ENCODE peak calls at places on chromosomes 16 and 17, in ten cellular contexts. One of them, this sample, is unnamed.

GRCh38 chr17:28746611-28747045 is 2.8 kb downstream of the TRAF4 start:
- DNase-seq in stimulated activated CD4-positive, alpha-beta T cell treated with anti-CD3 and anti-CD28 coated beads, Interleukin-4, amount 100 ng/mL, for 48 hours: no peak
- DNase-seq in T follicular helper cell: no peak
- DNase-seq in cardiac fibroblast: no peak
- DNase-seq in memory B cell: no peak
- DNase-seq in AG10803: no peak
- DNase-seq in H54: no peak
- DNase-seq in NCI-H460: no peak
- DNase-seq in GM23338: peak
- DNase-seq in stimulated activated naive B cell treated with anti-CD40 and anti-IgM and Interleukin-4, amounts not matched to agents 10 μg/mL and 1 μg/mL and 100 μg/mL, for 72 hours: no peak
- DNase-seq in this sample: no peak

GRCh38 chr17:7260601-7261376 is 1.5 kb downstream of the CLDN7 start:
- DNase-seq in stimulated activated CD4-positive, alpha-beta T cell treated with anti-CD3 and anti-CD28 coated beads, Interleukin-4, amount 100 ng/mL, for 48 hours: no peak
- DNase-seq in T follicular helper cell: no peak
- DNase-seq in cardiac fibroblast: no peak
- DNase-seq in memory B cell: no peak
- DNase-seq in AG10803: no peak
- DNase-seq in H54: no peak
- DNase-seq in NCI-H460: no peak
- DNase-seq in GM23338: peak
- DNase-seq in stimulated activated naive B cell treated with anti-CD40 and anti-IgM and Interleukin-4, amounts not matched to agents 10 μg/mL and 1 μg/mL and 100 μg/mL, for 72 hours: no peak
- DNase-seq in this sample: no peak

GRCh38 chr16:12517310-12517694 is 286.4 kb downstream of the CPPED1 start:
- DNase-seq in stimulated activated CD4-positive, alpha-beta T cell treated with anti-CD3 and anti-CD28 coated beads, Interleukin-4, amount 100 ng/mL, for 48 hours: no peak
- DNase-seq in T follicular helper cell: no peak
- DNase-seq in cardiac fibroblast: no peak
- DNase-seq in memory B cell: no peak
- DNase-seq in AG10803: no peak
- DNase-seq in H54: no peak
- DNase-seq in NCI-H460: no peak
- DNase-seq in GM23338: no peak
- DNase-seq in stimulated activated naive B cell treated with anti-CD40 and anti-IgM and Interleukin-4, amounts not matched to agents 10 μg/mL and 1 μg/mL and 100 μg/mL, for 72 hours: no peak
- DNase-seq in this sample: no peak

GRCh38 chr17:63774141-63774981 is at the start of gene DDX42:
- DNase-seq in stimulated activated CD4-positive, alpha-beta T cell treated with anti-CD3 and anti-CD28 coated beads, Interleukin-4, amount 100 ng/mL, for 48 hours: peak
- DNase-seq in T follicular helper cell: peak
- DNase-seq in cardiac fibroblast: peak
- DNase-seq in memory B cell: no peak
- DNase-seq in AG10803: peak
- DNase-seq in H54: peak
- DNase-seq in NCI-H460: peak
- DNase-seq in GM23338: peak
- DNase-seq in stimulated activated naive B cell treated with anti-CD40 and anti-IgM and Interleukin-4, amounts not matched to agents 10 μg/mL and 1 μg/mL and 100 μg/mL, for 72 hours: no peak
- DNase-seq in this sample: peak

GRCh38 chr17:36510636-36511035 is 24.0 kb downstream of the MYO19 start:
- DNase-seq in stimulated activated CD4-positive, alpha-beta T cell treated with anti-CD3 and anti-CD28 coated beads, Interleukin-4, amount 100 ng/mL, for 48 hours: no peak
- DNase-seq in T follicular helper cell: no peak
- DNase-seq in cardiac fibroblast: no peak
- DNase-seq in memory B cell: no peak
- DNase-seq in AG10803: no peak
- DNase-seq in H54: no peak
- DNase-seq in NCI-H460: no peak
- DNase-seq in GM23338: no peak
- DNase-seq in stimulated activated naive B cell treated with anti-CD40 and anti-IgM and Interleukin-4, amounts not matched to agents 10 μg/mL and 1 μg/mL and 100 μg/mL, for 72 hours: no peak
- DNase-seq in this sample: no peak

GRCh38 chr17:19533036-19533717 is 477 bp upstream of the SLC47A1 start:
- DNase-seq in stimulated activated CD4-positive, alpha-beta T cell treated with anti-CD3 and anti-CD28 coated beads, Interleukin-4, amount 100 ng/mL, for 48 hours: no peak
- DNase-seq in T follicular helper cell: no peak
- DNase-seq in cardiac fibroblast: no peak
- DNase-seq in memory B cell: no peak
- DNase-seq in AG10803: no peak
- DNase-seq in H54: no peak
- DNase-seq in NCI-H460: no peak
- DNase-seq in GM23338: no peak
- DNase-seq in stimulated activated naive B cell treated with anti-CD40 and anti-IgM and Interleukin-4, amounts not matched to agents 10 μg/mL and 1 μg/mL and 100 μg/mL, for 72 hours: no peak
- DNase-seq in this sample: no peak

GRCh38 chr16:66517586-66518263 is 32.2 kb downstream of the TK2 start:
- DNase-seq in stimulated activated CD4-positive, alpha-beta T cell treated with anti-CD3 and anti-CD28 coated beads, Interleukin-4, amount 100 ng/mL, for 48 hours: no peak
- DNase-seq in T follicular helper cell: no peak
- DNase-seq in cardiac fibroblast: no peak
- DNase-seq in memory B cell: no peak
- DNase-seq in AG10803: no peak
- DNase-seq in H54: no peak
- DNase-seq in NCI-H460: peak
- DNase-seq in GM23338: no peak
- DNase-seq in stimulated activated naive B cell treated with anti-CD40 and anti-IgM and Interleukin-4, amounts not matched to agents 10 μg/mL and 1 μg/mL and 100 μg/mL, for 72 hours: no peak
- DNase-seq in this sample: peak

GRCh38 chr17:29659155-29659554 is 36.4 kb upstream of the CORO6 start:
- DNase-seq in stimulated activated CD4-positive, alpha-beta T cell treated with anti-CD3 and anti-CD28 coated beads, Interleukin-4, amount 100 ng/mL, for 48 hours: no peak
- DNase-seq in T follicular helper cell: no peak
- DNase-seq in cardiac fibroblast: no peak
- DNase-seq in memory B cell: no peak
- DNase-seq in AG10803: no peak
- DNase-seq in H54: no peak
- DNase-seq in NCI-H460: no peak
- DNase-seq in GM23338: no peak
- DNase-seq in stimulated activated naive B cell treated with anti-CD40 and anti-IgM and Interleukin-4, amounts not matched to agents 10 μg/mL and 1 μg/mL and 100 μg/mL, for 72 hours: no peak
- DNase-seq in this sample: no peak

GRCh38 chr17:4142107-4142900 is 526 bp downstream of the ZZEF1 start:
- DNase-seq in stimulated activated CD4-positive, alpha-beta T cell treated with anti-CD3 and anti-CD28 coated beads, Interleukin-4, amount 100 ng/mL, for 48 hours: peak
- DNase-seq in T follicular helper cell: peak
- DNase-seq in cardiac fibroblast: peak
- DNase-seq in memory B cell: no peak
- DNase-seq in AG10803: peak
- DNase-seq in H54: peak
- DNase-seq in NCI-H460: no peak
- DNase-seq in GM23338: peak
- DNase-seq in stimulated activated naive B cell treated with anti-CD40 and anti-IgM and Interleukin-4, amounts not matched to agents 10 μg/mL and 1 μg/mL and 100 μg/mL, for 72 hours: no peak
- DNase-seq in this sample: no peak

GRCh38 chr17:65560628-65561371 is 648 bp downstream of the AXIN2 start:
- DNase-seq in stimulated activated CD4-positive, alpha-beta T cell treated with anti-CD3 and anti-CD28 coated beads, Interleukin-4, amount 100 ng/mL, for 48 hours: peak
- DNase-seq in T follicular helper cell: peak
- DNase-seq in cardiac fibroblast: peak
- DNase-seq in memory B cell: peak
- DNase-seq in AG10803: peak
- DNase-seq in H54: peak
- DNase-seq in NCI-H460: peak
- DNase-seq in GM23338: peak
- DNase-seq in stimulated activated naive B cell treated with anti-CD40 and anti-IgM and Interleukin-4, amounts not matched to agents 10 μg/mL and 1 μg/mL and 100 μg/mL, for 72 hours: no peak
- DNase-seq in this sample: peak

GRCh38 chr17:40485851-40486512 is 15.4 kb downstream of the TNS4 start:
- DNase-seq in stimulated activated CD4-positive, alpha-beta T cell treated with anti-CD3 and anti-CD28 coated beads, Interleukin-4, amount 100 ng/mL, for 48 hours: no peak
- DNase-seq in T follicular helper cell: peak
- DNase-seq in cardiac fibroblast: peak
- DNase-seq in memory B cell: no peak
- DNase-seq in AG10803: peak
- DNase-seq in H54: peak
- DNase-seq in NCI-H460: peak
- DNase-seq in GM23338: no peak
- DNase-seq in stimulated activated naive B cell treated with anti-CD40 and anti-IgM and Interleukin-4, amounts not matched to agents 10 μg/mL and 1 μg/mL and 100 μg/mL, for 72 hours: no peak
- DNase-seq in this sample: peak

GRCh38 chr16:87540072-87540976 is 47.5 kb upstream of the ZCCHC14 start:
- DNase-seq in stimulated activated CD4-positive, alpha-beta T cell treated with anti-CD3 and anti-CD28 coated beads, Interleukin-4, amount 100 ng/mL, for 48 hours: no peak
- DNase-seq in T follicular helper cell: no peak
- DNase-seq in cardiac fibroblast: no peak
- DNase-seq in memory B cell: no peak
- DNase-seq in AG10803: no peak
- DNase-seq in H54: no peak
- DNase-seq in NCI-H460: no peak
- DNase-seq in GM23338: no peak
- DNase-seq in stimulated activated naive B cell treated with anti-CD40 and anti-IgM and Interleukin-4, amounts not matched to agents 10 μg/mL and 1 μg/mL and 100 μg/mL, for 72 hours: no peak
- DNase-seq in this sample: peak

GRCh38 chr17:269616-270514 is 82.7 kb downstream of the RPH3AL start:
- DNase-seq in stimulated activated CD4-positive, alpha-beta T cell treated with anti-CD3 and anti-CD28 coated beads, Interleukin-4, amount 100 ng/mL, for 48 hours: no peak
- DNase-seq in T follicular helper cell: no peak
- DNase-seq in cardiac fibroblast: no peak
- DNase-seq in memory B cell: no peak
- DNase-seq in AG10803: no peak
- DNase-seq in H54: no peak
- DNase-seq in NCI-H460: no peak
- DNase-seq in GM23338: no peak
- DNase-seq in stimulated activated naive B cell treated with anti-CD40 and anti-IgM and Interleukin-4, amounts not matched to agents 10 μg/mL and 1 μg/mL and 100 μg/mL, for 72 hours: no peak
- DNase-seq in this sample: no peak

GRCh38 chr16:9072806-9073341 is 18.6 kb upstream of the HAPSTR1 start:
- DNase-seq in stimulated activated CD4-positive, alpha-beta T cell treated with anti-CD3 and anti-CD28 coated beads, Interleukin-4, amount 100 ng/mL, for 48 hours: no peak
- DNase-seq in T follicular helper cell: no peak
- DNase-seq in cardiac fibroblast: peak
- DNase-seq in memory B cell: no peak
- DNase-seq in AG10803: peak
- DNase-seq in H54: no peak
- DNase-seq in NCI-H460: no peak
- DNase-seq in GM23338: no peak
- DNase-seq in stimulated activated naive B cell treated with anti-CD40 and anti-IgM and Interleukin-4, amounts not matched to agents 10 μg/mL and 1 μg/mL and 100 μg/mL, for 72 hours: no peak
- DNase-seq in this sample: peak

GRCh38 chr16:23280483-23280967 is 21.6 kb upstream of the SCNN1B start:
- DNase-seq in stimulated activated CD4-positive, alpha-beta T cell treated with anti-CD3 and anti-CD28 coated beads, Interleukin-4, amount 100 ng/mL, for 48 hours: no peak
- DNase-seq in T follicular helper cell: no peak
- DNase-seq in cardiac fibroblast: no peak
- DNase-seq in memory B cell: no peak
- DNase-seq in AG10803: no peak
- DNase-seq in H54: no peak
- DNase-seq in NCI-H460: no peak
- DNase-seq in GM23338: no peak
- DNase-seq in stimulated activated naive B cell treated with anti-CD40 and anti-IgM and Interleukin-4, amounts not matched to agents 10 μg/mL and 1 μg/mL and 100 μg/mL, for 72 hours: no peak
- DNase-seq in this sample: peak

GRCh38 chr16:11273721-11274324 is 394 bp upstream of the PRM3 start:
- DNase-seq in stimulated activated CD4-positive, alpha-beta T cell treated with anti-CD3 and anti-CD28 coated beads, Interleukin-4, amount 100 ng/mL, for 48 hours: no peak
- DNase-seq in T follicular helper cell: no peak
- DNase-seq in cardiac fibroblast: no peak
- DNase-seq in memory B cell: no peak
- DNase-seq in AG10803: no peak
- DNase-seq in H54: no peak
- DNase-seq in NCI-H460: no peak
- DNase-seq in GM23338: no peak
- DNase-seq in stimulated activated naive B cell treated with anti-CD40 and anti-IgM and Interleukin-4, amounts not matched to agents 10 μg/mL and 1 μg/mL and 100 μg/mL, for 72 hours: no peak
- DNase-seq in this sample: no peak

GRCh38 chr17:58487589-58488427 is at the start of gene HSF5:
- DNase-seq in stimulated activated CD4-positive, alpha-beta T cell treated with anti-CD3 and anti-CD28 coated beads, Interleukin-4, amount 100 ng/mL, for 48 hours: peak
- DNase-seq in T follicular helper cell: peak
- DNase-seq in cardiac fibroblast: peak
- DNase-seq in memory B cell: peak
- DNase-seq in AG10803: no peak
- DNase-seq in H54: no peak
- DNase-seq in NCI-H460: no peak
- DNase-seq in GM23338: peak
- DNase-seq in stimulated activated naive B cell treated with anti-CD40 and anti-IgM and Interleukin-4, amounts not matched to agents 10 μg/mL and 1 μg/mL and 100 μg/mL, for 72 hours: peak
- DNase-seq in this sample: no peak

GRCh38 chr17:67128700-67129099 is 84.3 kb downstream of the CACNG1 start:
- DNase-seq in stimulated activated CD4-positive, alpha-beta T cell treated with anti-CD3 and anti-CD28 coated beads, Interleukin-4, amount 100 ng/mL, for 48 hours: no peak
- DNase-seq in T follicular helper cell: no peak
- DNase-seq in cardiac fibroblast: no peak
- DNase-seq in memory B cell: no peak
- DNase-seq in AG10803: no peak
- DNase-seq in H54: no peak
- DNase-seq in NCI-H460: no peak
- DNase-seq in GM23338: no peak
- DNase-seq in stimulated activated naive B cell treated with anti-CD40 and anti-IgM and Interleukin-4, amounts not matched to agents 10 μg/mL and 1 μg/mL and 100 μg/mL, for 72 hours: no peak
- DNase-seq in this sample: no peak

GRCh38 chr16:80277182-80277581 is 263.6 kb upstream of the DYNLRB2 start:
- DNase-seq in stimulated activated CD4-positive, alpha-beta T cell treated with anti-CD3 and anti-CD28 coated beads, Interleukin-4, amount 100 ng/mL, for 48 hours: no peak
- DNase-seq in T follicular helper cell: no peak
- DNase-seq in cardiac fibroblast: no peak
- DNase-seq in memory B cell: no peak
- DNase-seq in AG10803: no peak
- DNase-seq in H54: no peak
- DNase-seq in NCI-H460: no peak
- DNase-seq in GM23338: peak
- DNase-seq in stimulated activated naive B cell treated with anti-CD40 and anti-IgM and Interleukin-4, amounts not matched to agents 10 μg/mL and 1 μg/mL and 100 μg/mL, for 72 hours: no peak
- DNase-seq in this sample: no peak

GRCh38 chr17:57986841-57987581 is 1.0 kb downstream of the VEZF1 start:
- DNase-seq in stimulated activated CD4-positive, alpha-beta T cell treated with anti-CD3 and anti-CD28 coated beads, Interleukin-4, amount 100 ng/mL, for 48 hours: no peak
- DNase-seq in T follicular helper cell: peak
- DNase-seq in cardiac fibroblast: peak
- DNase-seq in memory B cell: no peak
- DNase-seq in AG10803: peak
- DNase-seq in H54: no peak
- DNase-seq in NCI-H460: no peak
- DNase-seq in GM23338: peak
- DNase-seq in stimulated activated naive B cell treated with anti-CD40 and anti-IgM and Interleukin-4, amounts not matched to agents 10 μg/mL and 1 μg/mL and 100 μg/mL, for 72 hours: no peak
- DNase-seq in this sample: peak

GRCh38 chr17:79931517-79932309 is 92.5 kb upstream of the CBX4 start:
- DNase-seq in stimulated activated CD4-positive, alpha-beta T cell treated with anti-CD3 and anti-CD28 coated beads, Interleukin-4, amount 100 ng/mL, for 48 hours: no peak
- DNase-seq in T follicular helper cell: no peak
- DNase-seq in cardiac fibroblast: peak
- DNase-seq in memory B cell: no peak
- DNase-seq in AG10803: no peak
- DNase-seq in H54: peak
- DNase-seq in NCI-H460: no peak
- DNase-seq in GM23338: no peak
- DNase-seq in stimulated activated naive B cell treated with anti-CD40 and anti-IgM and Interleukin-4, amounts not matched to agents 10 μg/mL and 1 μg/mL and 100 μg/mL, for 72 hours: peak
- DNase-seq in this sample: no peak

GRCh38 chr17:55601874-55602364 is 90.7 kb upstream of the SMIM36 start:
- DNase-seq in stimulated activated CD4-positive, alpha-beta T cell treated with anti-CD3 and anti-CD28 coated beads, Interleukin-4, amount 100 ng/mL, for 48 hours: no peak
- DNase-seq in T follicular helper cell: no peak
- DNase-seq in cardiac fibroblast: peak
- DNase-seq in memory B cell: no peak
- DNase-seq in AG10803: peak
- DNase-seq in H54: peak
- DNase-seq in NCI-H460: peak
- DNase-seq in GM23338: peak
- DNase-seq in stimulated activated naive B cell treated with anti-CD40 and anti-IgM and Interleukin-4, amounts not matched to agents 10 μg/mL and 1 μg/mL and 100 μg/mL, for 72 hours: peak
- DNase-seq in this sample: peak

GRCh38 chr17:40319651-40320550 is 10.9 kb downstream of the RARA start:
- DNase-seq in stimulated activated CD4-positive, alpha-beta T cell treated with anti-CD3 and anti-CD28 coated beads, Interleukin-4, amount 100 ng/mL, for 48 hours: no peak
- DNase-seq in T follicular helper cell: peak
- DNase-seq in cardiac fibroblast: no peak
- DNase-seq in memory B cell: no peak
- DNase-seq in AG10803: peak
- DNase-seq in H54: no peak
- DNase-seq in NCI-H460: no peak
- DNase-seq in GM23338: no peak
- DNase-seq in stimulated activated naive B cell treated with anti-CD40 and anti-IgM and Interleukin-4, amounts not matched to agents 10 μg/mL and 1 μg/mL and 100 μg/mL, for 72 hours: no peak
- DNase-seq in this sample: peak

GRCh38 chr16:30368122-30368791 is 2.0 kb downstream of the TBC1D10B start:
- DNase-seq in stimulated activated CD4-positive, alpha-beta T cell treated with anti-CD3 and anti-CD28 coated beads, Interleukin-4, amount 100 ng/mL, for 48 hours: no peak
- DNase-seq in T follicular helper cell: no peak
- DNase-seq in cardiac fibroblast: peak
- DNase-seq in memory B cell: no peak
- DNase-seq in AG10803: peak
- DNase-seq in H54: peak
- DNase-seq in NCI-H460: no peak
- DNase-seq in GM23338: no peak
- DNase-seq in stimulated activated naive B cell treated with anti-CD40 and anti-IgM and Interleukin-4, amounts not matched to agents 10 μg/mL and 1 μg/mL and 100 μg/mL, for 72 hours: no peak
- DNase-seq in this sample: peak

GRCh38 chr16:1790611-1791255 is 2.8 kb downstream of the IGFALS start:
- DNase-seq in stimulated activated CD4-positive, alpha-beta T cell treated with anti-CD3 and anti-CD28 coated beads, Interleukin-4, amount 100 ng/mL, for 48 hours: no peak
- DNase-seq in T follicular helper cell: no peak
- DNase-seq in cardiac fibroblast: no peak
- DNase-seq in memory B cell: no peak
- DNase-seq in AG10803: no peak
- DNase-seq in H54: no peak
- DNase-seq in NCI-H460: no peak
- DNase-seq in GM23338: no peak
- DNase-seq in stimulated activated naive B cell treated with anti-CD40 and anti-IgM and Interleukin-4, amounts not matched to agents 10 μg/mL and 1 μg/mL and 100 μg/mL, for 72 hours: no peak
- DNase-seq in this sample: no peak

GRCh38 chr16:21656795-21657768 is 4.7 kb upstream of the IGSF6 start:
- DNase-seq in stimulated activated CD4-positive, alpha-beta T cell treated with anti-CD3 and anti-CD28 coated beads, Interleukin-4, amount 100 ng/mL, for 48 hours: no peak
- DNase-seq in T follicular helper cell: peak
- DNase-seq in cardiac fibroblast: peak
- DNase-seq in memory B cell: peak
- DNase-seq in AG10803: peak
- DNase-seq in H54: peak
- DNase-seq in NCI-H460: peak
- DNase-seq in GM23338: peak
- DNase-seq in stimulated activated naive B cell treated with anti-CD40 and anti-IgM and Interleukin-4, amounts not matched to agents 10 μg/mL and 1 μg/mL and 100 μg/mL, for 72 hours: peak
- DNase-seq in this sample: peak

GRCh38 chr17:39596543-39597267 is 11.0 kb downstream of the NEUROD2 start:
- DNase-seq in stimulated activated CD4-positive, alpha-beta T cell treated with anti-CD3 and anti-CD28 coated beads, Interleukin-4, amount 100 ng/mL, for 48 hours: no peak
- DNase-seq in T follicular helper cell: no peak
- DNase-seq in cardiac fibroblast: no peak
- DNase-seq in memory B cell: no peak
- DNase-seq in AG10803: no peak
- DNase-seq in H54: no peak
- DNase-seq in NCI-H460: no peak
- DNase-seq in GM23338: no peak
- DNase-seq in stimulated activated naive B cell treated with anti-CD40 and anti-IgM and Interleukin-4, amounts not matched to agents 10 μg/mL and 1 μg/mL and 100 μg/mL, for 72 hours: no peak
- DNase-seq in this sample: no peak

GRCh38 chr16:70473446-70474319 is 19.3 kb downstream of the FCSK start:
- DNase-seq in stimulated activated CD4-positive, alpha-beta T cell treated with anti-CD3 and anti-CD28 coated beads, Interleukin-4, amount 100 ng/mL, for 48 hours: no peak
- DNase-seq in T follicular helper cell: no peak
- DNase-seq in cardiac fibroblast: no peak
- DNase-seq in memory B cell: no peak
- DNase-seq in AG10803: no peak
- DNase-seq in H54: no peak
- DNase-seq in NCI-H460: no peak
- DNase-seq in GM23338: no peak
- DNase-seq in stimulated activated naive B cell treated with anti-CD40 and anti-IgM and Interleukin-4, amounts not matched to agents 10 μg/mL and 1 μg/mL and 100 μg/mL, for 72 hours: no peak
- DNase-seq in this sample: no peak